ENCODE peak calls at places on chromosomes 7 and 10, in seven cellular contexts. One of them, this sample, is unnamed.

GRCh38 chr10:86632951-86633350 is 21.4 kb upstream of the OPN4 start:
- DNase-seq in CD8-positive, alpha-beta T cell: no peak
- DNase-seq in AG09309: no peak
- DNase-seq in tibial nerve: no peak
- DNase-seq in NB4: no peak
- DNase-seq in CD4-positive, CD25-positive, alpha-beta regulatory T cell: no peak
- DNase-seq in dorsolateral prefrontal cortex: no peak
- DNase-seq in this sample: no peak

GRCh38 chr10:97590082-97590747 is 694 bp downstream of the C10orf62 start:
- DNase-seq in CD8-positive, alpha-beta T cell: no peak
- DNase-seq in AG09309: no peak
- DNase-seq in tibial nerve: no peak
- DNase-seq in NB4: no peak
- DNase-seq in CD4-positive, CD25-positive, alpha-beta regulatory T cell: peak
- DNase-seq in dorsolateral prefrontal cortex: no peak
- DNase-seq in this sample: no peak

GRCh38 chr7:100802951-100803350 is 24.4 kb downstream of the EPHB4 start:
- DNase-seq in CD8-positive, alpha-beta T cell: no peak
- DNase-seq in AG09309: no peak
- DNase-seq in tibial nerve: no peak
- DNase-seq in NB4: peak
- DNase-seq in CD4-positive, CD25-positive, alpha-beta regulatory T cell: no peak
- DNase-seq in dorsolateral prefrontal cortex: no peak
- DNase-seq in this sample: no peak

GRCh38 chr7:93245525-93246432 is 13.6 kb downstream of the VPS50 start:
- DNase-seq in CD8-positive, alpha-beta T cell: no peak
- DNase-seq in AG09309: peak
- DNase-seq in tibial nerve: no peak
- DNase-seq in NB4: peak
- DNase-seq in CD4-positive, CD25-positive, alpha-beta regulatory T cell: peak
- DNase-seq in dorsolateral prefrontal cortex: no peak
- DNase-seq in this sample: no peak

GRCh38 chr10:108556176-108556575 is 1367.1 kb downstream of the XPNPEP1 start:
- DNase-seq in CD8-positive, alpha-beta T cell: no peak
- DNase-seq in AG09309: no peak
- DNase-seq in tibial nerve: no peak
- DNase-seq in NB4: no peak
- DNase-seq in CD4-positive, CD25-positive, alpha-beta regulatory T cell: no peak
- DNase-seq in dorsolateral prefrontal cortex: no peak
- DNase-seq in this sample: no peak

GRCh38 chr7:73612598-73613269 is 11.6 kb downstream of the MLXIPL start:
- DNase-seq in CD8-positive, alpha-beta T cell: no peak
- DNase-seq in AG09309: no peak
- DNase-seq in tibial nerve: no peak
- DNase-seq in NB4: peak
- DNase-seq in CD4-positive, CD25-positive, alpha-beta regulatory T cell: no peak
- DNase-seq in dorsolateral prefrontal cortex: no peak
- DNase-seq in this sample: peak

GRCh38 chr7:132501956-132502355 is 74.3 kb downstream of the PLXNA4 start:
- DNase-seq in CD8-positive, alpha-beta T cell: no peak
- DNase-seq in AG09309: no peak
- DNase-seq in tibial nerve: no peak
- DNase-seq in NB4: no peak
- DNase-seq in CD4-positive, CD25-positive, alpha-beta regulatory T cell: no peak
- DNase-seq in dorsolateral prefrontal cortex: no peak
- DNase-seq in this sample: no peak

GRCh38 chr7:99196536-99197288 is 11.2 kb downstream of the KPNA7 start:
- DNase-seq in CD8-positive, alpha-beta T cell: no peak
- DNase-seq in AG09309: no peak
- DNase-seq in tibial nerve: no peak
- DNase-seq in NB4: peak
- DNase-seq in CD4-positive, CD25-positive, alpha-beta regulatory T cell: no peak
- DNase-seq in dorsolateral prefrontal cortex: no peak
- DNase-seq in this sample: peak

GRCh38 chr10:28801247-28801646 is 123.9 kb downstream of the BAMBI start:
- DNase-seq in CD8-positive, alpha-beta T cell: no peak
- DNase-seq in AG09309: no peak
- DNase-seq in tibial nerve: no peak
- DNase-seq in NB4: no peak
- DNase-seq in CD4-positive, CD25-positive, alpha-beta regulatory T cell: no peak
- DNase-seq in dorsolateral prefrontal cortex: no peak
- DNase-seq in this sample: no peak

GRCh38 chr10:104267721-104268690 is 978 bp upstream of the GSTO2 start:
- DNase-seq in CD8-positive, alpha-beta T cell: no peak
- DNase-seq in AG09309: no peak
- DNase-seq in tibial nerve: no peak
- DNase-seq in NB4: peak
- DNase-seq in CD4-positive, CD25-positive, alpha-beta regulatory T cell: no peak
- DNase-seq in dorsolateral prefrontal cortex: no peak
- DNase-seq in this sample: no peak

GRCh38 chr7:128774029-128774689 is 1.4 kb downstream of the OPN1SW start:
- DNase-seq in CD8-positive, alpha-beta T cell: no peak
- DNase-seq in AG09309: no peak
- DNase-seq in tibial nerve: no peak
- DNase-seq in NB4: no peak
- DNase-seq in CD4-positive, CD25-positive, alpha-beta regulatory T cell: no peak
- DNase-seq in dorsolateral prefrontal cortex: no peak
- DNase-seq in this sample: no peak

GRCh38 chr10:131076341-131076740 is 235.2 kb downstream of the TCERG1L start:
- DNase-seq in CD8-positive, alpha-beta T cell: no peak
- DNase-seq in AG09309: no peak
- DNase-seq in tibial nerve: no peak
- DNase-seq in NB4: no peak
- DNase-seq in CD4-positive, CD25-positive, alpha-beta regulatory T cell: no peak
- DNase-seq in dorsolateral prefrontal cortex: no peak
- DNase-seq in this sample: no peak

GRCh38 chr7:127447326-127447945 is 54.9 kb upstream of the ZNF800 start:
- DNase-seq in CD8-positive, alpha-beta T cell: peak
- DNase-seq in AG09309: peak
- DNase-seq in tibial nerve: no peak
- DNase-seq in NB4: peak
- DNase-seq in CD4-positive, CD25-positive, alpha-beta regulatory T cell: peak
- DNase-seq in dorsolateral prefrontal cortex: no peak
- DNase-seq in this sample: peak

GRCh38 chr10:122462533-122463465 is 1.4 kb downstream of the HTRA1 start:
- DNase-seq in CD8-positive, alpha-beta T cell: no peak
- DNase-seq in AG09309: no peak
- DNase-seq in tibial nerve: no peak
- DNase-seq in NB4: no peak
- DNase-seq in CD4-positive, CD25-positive, alpha-beta regulatory T cell: no peak
- DNase-seq in dorsolateral prefrontal cortex: no peak
- DNase-seq in this sample: peak

GRCh38 chr7:4834601-4835397 is 27.0 kb downstream of the PAPOLB start:
- DNase-seq in CD8-positive, alpha-beta T cell: no peak
- DNase-seq in AG09309: no peak
- DNase-seq in tibial nerve: no peak
- DNase-seq in NB4: no peak
- DNase-seq in CD4-positive, CD25-positive, alpha-beta regulatory T cell: no peak
- DNase-seq in dorsolateral prefrontal cortex: no peak
- DNase-seq in this sample: no peak

GRCh38 chr10:3426190-3426845 is 253.7 kb upstream of the PITRM1 start:
- DNase-seq in CD8-positive, alpha-beta T cell: no peak
- DNase-seq in AG09309: no peak
- DNase-seq in tibial nerve: no peak
- DNase-seq in NB4: no peak
- DNase-seq in CD4-positive, CD25-positive, alpha-beta regulatory T cell: no peak
- DNase-seq in dorsolateral prefrontal cortex: no peak
- DNase-seq in this sample: no peak

GRCh38 chr10:120336910-120337540 is 120.0 kb upstream of the PLPP4 start:
- DNase-seq in CD8-positive, alpha-beta T cell: peak
- DNase-seq in AG09309: no peak
- DNase-seq in tibial nerve: peak
- DNase-seq in NB4: peak
- DNase-seq in CD4-positive, CD25-positive, alpha-beta regulatory T cell: peak
- DNase-seq in dorsolateral prefrontal cortex: no peak
- DNase-seq in this sample: peak

GRCh38 chr7:92810242-92810611 is 26.1 kb downstream of the CDK6 start:
- DNase-seq in CD8-positive, alpha-beta T cell: no peak
- DNase-seq in AG09309: no peak
- DNase-seq in tibial nerve: no peak
- DNase-seq in NB4: peak
- DNase-seq in CD4-positive, CD25-positive, alpha-beta regulatory T cell: no peak
- DNase-seq in dorsolateral prefrontal cortex: no peak
- DNase-seq in this sample: no peak

GRCh38 chr7:26200113-26200443 is 468 bp downstream of the HNRNPA2B1 start:
- DNase-seq in CD8-positive, alpha-beta T cell: peak
- DNase-seq in AG09309: no peak
- DNase-seq in tibial nerve: peak
- DNase-seq in NB4: peak
- DNase-seq in CD4-positive, CD25-positive, alpha-beta regulatory T cell: peak
- DNase-seq in dorsolateral prefrontal cortex: peak
- DNase-seq in this sample: peak

GRCh38 chr7:139734395-139734794 is 43.4 kb downstream of the HIPK2 start:
- DNase-seq in CD8-positive, alpha-beta T cell: no peak
- DNase-seq in AG09309: peak
- DNase-seq in tibial nerve: no peak
- DNase-seq in NB4: peak
- DNase-seq in CD4-positive, CD25-positive, alpha-beta regulatory T cell: no peak
- DNase-seq in dorsolateral prefrontal cortex: no peak
- DNase-seq in this sample: peak

GRCh38 chr7:14235056-14235455 is 245.6 kb upstream of the ETV1 start:
- DNase-seq in CD8-positive, alpha-beta T cell: no peak
- DNase-seq in AG09309: no peak
- DNase-seq in tibial nerve: no peak
- DNase-seq in NB4: no peak
- DNase-seq in CD4-positive, CD25-positive, alpha-beta regulatory T cell: no peak
- DNase-seq in dorsolateral prefrontal cortex: no peak
- DNase-seq in this sample: no peak

DNA sequence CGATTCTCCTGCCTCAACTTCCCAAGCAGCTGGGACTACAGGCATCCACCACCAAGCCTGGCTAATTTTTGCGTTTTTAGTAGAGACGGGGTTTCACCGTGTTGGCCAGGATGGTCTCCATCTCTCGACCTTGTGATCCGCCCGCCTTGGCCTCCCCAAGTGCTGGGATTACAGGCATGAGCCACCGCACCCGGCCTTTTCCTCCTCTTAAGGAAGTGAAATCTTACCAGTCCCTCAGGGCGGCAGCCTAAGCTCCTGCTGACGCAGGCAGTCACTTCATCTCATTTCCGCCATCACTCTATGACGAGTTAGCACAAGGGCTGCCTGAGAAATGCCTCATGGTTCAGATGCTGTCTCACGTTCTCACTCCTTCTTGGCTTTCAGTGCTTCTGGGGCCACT is 246.0 kb upstream of the SHH start:
- DNase-seq in CD8-positive, alpha-beta T cell: no peak
- DNase-seq in AG09309: no peak
- DNase-seq in tibial nerve: no peak
- DNase-seq in NB4: no peak
- DNase-seq in CD4-positive, CD25-positive, alpha-beta regulatory T cell: no peak
- DNase-seq in dorsolateral prefrontal cortex: no peak
- DNase-seq in this sample: no peak
- H3K4me3 ChIP-seq in CD8-positive, alpha-beta T cell: no peak
- H3K4me3 ChIP-seq in AG09309: no peak
- H3K4me3 ChIP-seq in tibial nerve: no peak
- H3K4me3 ChIP-seq in NB4: no peak
- H3K4me3 ChIP-seq in CD4-positive, CD25-positive, alpha-beta regulatory T cell: no peak
- H3K4me3 ChIP-seq in dorsolateral prefrontal cortex: no peak
- H3K4me3 ChIP-seq in this sample: no peak

DNA sequence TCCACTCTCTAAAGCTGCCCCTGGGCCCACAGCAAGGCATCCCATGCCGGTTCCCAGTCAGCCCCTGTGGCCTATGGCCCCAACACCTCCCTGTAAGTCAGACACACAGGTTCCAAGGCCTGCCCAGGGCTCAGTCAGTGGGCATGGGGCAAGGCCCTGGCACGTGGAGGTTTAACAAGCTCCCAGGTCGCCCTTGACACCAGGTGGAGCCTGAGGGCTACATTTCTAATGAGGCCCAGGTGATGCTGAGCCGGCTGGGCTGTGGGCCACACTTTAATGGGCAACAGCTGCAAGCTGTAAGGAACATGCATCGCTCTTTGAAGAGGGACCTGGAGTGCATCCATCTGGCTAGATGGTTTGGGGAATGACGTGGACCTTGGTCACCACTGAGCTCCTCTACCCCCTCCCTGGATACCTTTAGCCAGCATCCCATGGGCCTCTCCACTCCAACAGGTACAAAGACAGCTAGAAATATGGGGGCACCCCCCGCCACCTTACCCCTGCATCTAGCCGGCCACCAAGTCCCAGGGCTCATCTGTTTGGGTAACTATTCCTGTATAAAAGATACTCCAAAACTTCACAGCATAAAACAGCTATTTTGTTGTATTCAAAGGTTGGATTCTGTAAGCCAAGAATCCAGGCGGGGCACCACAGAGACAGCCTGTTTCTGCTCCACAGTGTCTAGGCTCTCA is 122.5 kb downstream of the OAT start:
- DNase-seq in CD8-positive, alpha-beta T cell: no peak
- DNase-seq in AG09309: peak
- DNase-seq in tibial nerve: no peak
- DNase-seq in NB4: no peak
- DNase-seq in CD4-positive, CD25-positive, alpha-beta regulatory T cell: no peak
- DNase-seq in dorsolateral prefrontal cortex: no peak
- DNase-seq in this sample: peak
- H3K4me3 ChIP-seq in CD8-positive, alpha-beta T cell: no peak
- H3K4me3 ChIP-seq in AG09309: no peak
- H3K4me3 ChIP-seq in tibial nerve: no peak
- H3K4me3 ChIP-seq in NB4: no peak
- H3K4me3 ChIP-seq in CD4-positive, CD25-positive, alpha-beta regulatory T cell: no peak
- H3K4me3 ChIP-seq in dorsolateral prefrontal cortex: no peak
- H3K4me3 ChIP-seq in this sample: no peak

DNA sequence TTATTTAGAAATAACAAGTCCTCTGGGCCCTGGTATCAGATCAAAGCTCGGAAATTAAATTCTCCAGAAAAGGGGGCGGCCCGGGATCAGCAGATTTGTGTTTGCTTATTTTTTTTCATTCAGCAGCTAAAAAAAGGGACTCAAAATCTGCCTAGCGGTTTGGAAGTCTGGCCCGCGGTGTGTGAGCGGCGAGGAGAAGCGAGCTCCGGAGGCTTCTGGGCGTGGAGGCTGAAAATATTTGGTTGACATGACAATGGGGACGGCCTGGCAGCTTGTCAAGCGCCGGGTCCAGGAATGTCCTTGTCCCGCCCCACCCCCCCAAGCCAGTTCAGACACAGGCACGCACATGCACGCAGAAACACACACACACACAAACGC is 43.4 kb downstream of the FOXL3 start:
- DNase-seq in CD8-positive, alpha-beta T cell: no peak
- DNase-seq in AG09309: no peak
- DNase-seq in tibial nerve: no peak
- DNase-seq in NB4: no peak
- DNase-seq in CD4-positive, CD25-positive, alpha-beta regulatory T cell: no peak
- DNase-seq in dorsolateral prefrontal cortex: no peak
- DNase-seq in this sample: no peak
- H3K4me3 ChIP-seq in CD8-positive, alpha-beta T cell: no peak
- H3K4me3 ChIP-seq in AG09309: no peak
- H3K4me3 ChIP-seq in tibial nerve: peak
- H3K4me3 ChIP-seq in NB4: no peak
- H3K4me3 ChIP-seq in CD4-positive, CD25-positive, alpha-beta regulatory T cell: no peak
- H3K4me3 ChIP-seq in dorsolateral prefrontal cortex: peak
- H3K4me3 ChIP-seq in this sample: no peak

DNA sequence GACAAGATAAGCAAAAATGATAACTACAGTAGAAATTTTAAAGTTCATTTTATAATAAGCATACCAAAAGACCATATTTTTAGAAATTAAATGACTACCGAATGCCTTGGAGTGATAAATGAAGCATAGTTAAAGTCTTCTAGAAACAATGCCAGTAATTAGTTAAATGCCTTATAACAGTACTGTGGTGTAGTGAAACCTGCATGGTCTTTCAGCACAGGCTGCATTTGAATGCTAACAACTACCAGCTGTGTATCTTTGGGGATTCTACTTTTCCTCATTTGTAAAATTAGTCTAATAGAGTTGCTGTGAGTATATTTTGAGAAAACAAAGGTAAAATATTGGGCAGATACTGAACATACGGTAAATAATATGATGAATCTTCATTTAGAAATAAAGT is 25.1 kb downstream of the TSPAN12 start:
- DNase-seq in CD8-positive, alpha-beta T cell: no peak
- DNase-seq in AG09309: no peak
- DNase-seq in tibial nerve: no peak
- DNase-seq in NB4: no peak
- DNase-seq in CD4-positive, CD25-positive, alpha-beta regulatory T cell: no peak
- DNase-seq in dorsolateral prefrontal cortex: no peak
- DNase-seq in this sample: no peak
- H3K4me3 ChIP-seq in CD8-positive, alpha-beta T cell: no peak
- H3K4me3 ChIP-seq in AG09309: no peak
- H3K4me3 ChIP-seq in tibial nerve: no peak
- H3K4me3 ChIP-seq in NB4: no peak
- H3K4me3 ChIP-seq in CD4-positive, CD25-positive, alpha-beta regulatory T cell: no peak
- H3K4me3 ChIP-seq in dorsolateral prefrontal cortex: no peak
- H3K4me3 ChIP-seq in this sample: no peak

This sample was measured in MG63.